ENCODE peak calls at places on chromosome 9, in six cellular contexts. T is suprapubic skin, F is tibial nerve, J is transverse colon, V is upper lobe of left lung, I is HCT116. C is an unnamed sample.

GRCh38 chr9:37729499-37729898 is 24.1 kb upstream of the TRMT10B start:
- DNase-seq in T (no peak), F (no peak), J (no peak), V (no peak), I (no peak), C (no peak)

GRCh38 chr9:38389313-38389712 is 3.2 kb upstream of the ALDH1B1 start:
- DNase-seq in T (no peak), F (no peak), J (no peak), V (no peak), I (no peak), C (no peak)

GRCh38 chr9:102069969-102070368 is 331.5 kb upstream of the GRIN3A start:
- DNase-seq in T (no peak), F (no peak), J (no peak), V (no peak), I (no peak), C (no peak)

GRCh38 chr9:73347123-73347522 is 195.5 kb downstream of the ANXA1 start:
- DNase-seq in T (no peak), F (no peak), J (no peak), V (no peak), I (no peak), C (no peak)

GRCh38 chr9:119961774-119962408 is 592.7 kb upstream of the BRINP1 start:
- DNase-seq in T (no peak), F (no peak), J (peak; percentile 33), V (peak; percentile 39), I (peak; percentile 27), C (peak; percentile 21)

GRCh38 chr9:17614929-17615328 is 36.1 kb downstream of the SH3GL2 start:
- DNase-seq in T (no peak), F (no peak), J (no peak), V (no peak), I (no peak), C (no peak)

GRCh38 chr9:22049411-22049810 is 40.3 kb upstream of the CDKN2B start:
- DNase-seq in T (no peak), F (no peak), J (no peak), V (no peak), I (no peak), C (no peak)

GRCh38 chr9:104961238-104961637 is 33.3 kb upstream of the ABCA1 start:
- DNase-seq in T (no peak), F (no peak), J (peak; percentile 69), V (peak; percentile 36), I (no peak), C (peak; percentile 68)

GRCh38 chr9:98047002-98047401 is 9.5 kb upstream of the NANS start:
- DNase-seq in T (no peak), F (no peak), J (no peak), V (no peak), I (no peak), C (no peak)

GRCh38 chr9:126410229-126410628 is 83.6 kb downstream of the MVB12B start:
- DNase-seq in T (no peak), F (no peak), J (no peak), V (no peak), I (no peak), C (no peak)
- TF ChIP-seq POLR2A in T (no peak), F (no peak), J (no peak), V (no peak), I (no peak), C (no peak)

DNA sequence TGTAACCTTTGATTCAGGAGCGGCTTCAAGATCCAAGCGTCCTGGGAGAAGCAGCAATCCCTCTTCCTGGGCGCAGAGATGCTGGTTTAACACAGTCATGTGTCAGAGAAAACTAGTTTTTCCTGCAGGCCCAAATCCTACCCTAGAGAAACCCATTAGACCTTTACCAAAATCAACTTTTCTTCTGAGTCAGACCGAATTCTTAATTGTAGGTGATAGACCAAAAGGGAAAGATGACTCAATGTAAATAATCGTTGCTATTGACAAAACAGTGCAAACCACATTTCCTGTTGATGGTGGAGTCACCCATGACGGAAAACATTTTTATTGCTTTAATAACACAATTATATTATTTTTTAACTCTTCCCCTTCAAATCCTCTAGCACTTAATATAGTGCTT is 40.1 kb downstream of the SLC1A1 start:
- DNase-seq in T (no peak), F (no peak), J (no peak), V (no peak), I (peak; percentile 23), C (no peak)
- TF ChIP-seq POLR2A in T (no peak), F (no peak), J (no peak), V (no peak), I (no peak), C (no peak)

GRCh38 chr9:89440951-89441654 is 56.8 kb downstream of the SEMA4D start:
- DNase-seq in T (peak; percentile 71), F (no peak), J (no peak), V (peak; percentile 82), I (no peak), C (no peak)

GRCh38 chr9:89440046-89440445 is 57.9 kb downstream of the SEMA4D start:
- DNase-seq in T (peak; percentile 67), F (no peak), J (no peak), V (no peak), I (no peak), C (no peak)

GRCh38 chr9:89439571-89439970 is 58.3 kb downstream of the SEMA4D start:
- DNase-seq in T (no peak), F (no peak), J (no peak), V (no peak), I (no peak), C (no peak)

GRCh38 chr9:89441655-89441970 is 56.3 kb downstream of the SEMA4D start:
- DNase-seq in T (no peak), F (no peak), J (no peak), V (no peak), I (no peak), C (no peak)

DNA sequence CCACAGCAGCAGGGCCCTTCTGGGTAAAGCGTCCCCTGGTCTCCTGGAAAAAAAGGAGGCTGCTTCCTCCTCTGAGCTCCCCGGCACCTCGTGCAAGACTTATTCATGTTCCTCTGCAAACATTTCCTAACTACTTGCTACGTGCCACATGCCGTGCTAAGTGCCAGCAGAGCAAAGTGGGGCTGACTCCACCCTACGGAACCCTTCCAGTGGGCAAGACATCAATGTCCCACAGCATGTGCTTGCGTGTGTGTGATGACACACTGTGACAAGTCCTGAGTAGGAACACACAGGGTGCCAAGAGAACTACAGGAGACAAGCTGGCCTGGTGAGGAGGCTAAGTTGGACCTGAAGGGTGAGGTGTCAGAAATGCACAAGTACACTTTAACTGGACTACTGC is 57.4 kb downstream of the SEMA4D start:
- DNase-seq in T (peak; percentile 87), F (peak; percentile 19), J (peak; percentile 35), V (peak; percentile 93), I (no peak), C (no peak)
- TF ChIP-seq POLR2A in T (no peak), F (no peak), J (no peak), V (no peak), I (no peak), C (no peak)

DNA sequence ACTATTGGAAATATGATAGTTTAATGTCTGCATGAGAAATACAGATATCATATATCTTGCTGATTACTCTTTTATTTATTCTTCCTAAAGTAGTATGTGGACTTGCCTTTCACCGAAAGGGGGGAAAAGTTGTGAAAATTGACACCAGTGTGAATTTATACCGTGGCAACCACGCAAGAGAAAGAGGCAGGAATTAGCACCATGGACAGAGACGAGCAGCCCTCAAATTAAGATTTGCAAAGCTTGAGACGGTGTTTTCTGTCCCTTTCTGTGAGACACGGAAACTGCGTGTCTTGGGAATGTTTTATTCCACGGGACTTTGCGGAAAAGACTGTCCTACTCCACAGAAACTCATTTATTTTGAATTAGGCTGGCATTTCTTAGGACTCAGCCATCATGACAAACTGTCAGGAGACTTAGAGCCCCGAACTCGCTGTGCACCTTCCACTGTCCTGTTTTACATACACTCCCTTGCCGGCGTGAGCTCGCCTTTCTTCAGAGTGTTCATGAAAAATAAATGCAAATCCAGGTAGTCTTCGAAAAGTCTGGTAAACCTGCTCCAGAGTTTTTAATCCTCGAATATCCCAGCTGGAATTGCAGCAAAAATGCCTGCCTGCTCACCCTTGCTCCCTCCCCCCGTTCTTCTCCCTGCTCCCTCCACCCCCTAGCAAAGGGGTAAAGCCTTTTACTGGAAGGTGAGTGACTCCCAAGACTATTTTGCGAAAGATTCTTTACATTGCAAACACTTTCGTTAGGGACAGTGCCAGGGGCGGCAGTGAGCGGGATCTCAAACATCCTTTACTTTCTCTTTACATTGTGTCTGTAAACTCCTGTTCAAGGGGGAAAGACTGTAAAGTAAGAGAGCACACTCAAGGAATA is 3.8 kb upstream of the ELAVL2 start:
- DNase-seq in T (no peak), F (no peak), J (no peak), V (no peak), I (no peak), C (no peak)
- TF ChIP-seq POLR2A in T (no peak), F (no peak), J (no peak), V (no peak), I (no peak), C (no peak)

GRCh38 chr9:35914307-35914807 is 5.1 kb downstream of the SPAAR start:
- DNase-seq in T (no peak), F (no peak), J (peak; percentile 75), V (peak; percentile 56), I (no peak), C (no peak)
- TF ChIP-seq POLR2A in T (no peak), F (no peak), J (peak; percentile 41), V (no peak), I (no peak), C (no peak)

GRCh38 chr9:88577256-88577655 is 42.3 kb downstream of the NXNL2 start:
- DNase-seq in T (no peak), F (no peak), J (no peak), V (no peak), I (no peak), C (no peak)

GRCh38 chr9:88577736-88578485 is 42.9 kb downstream of the NXNL2 start:
- DNase-seq in T (no peak), F (no peak), J (no peak), V (no peak), I (no peak), C (no peak)

GRCh38 chr9:88579363-88579715 is 44.4 kb downstream of the NXNL2 start:
- DNase-seq in T (no peak), F (no peak), J (no peak), V (no peak), I (no peak), C (no peak)

GRCh38 chr9:88580961-88581360 is 46.0 kb downstream of the NXNL2 start:
- DNase-seq in T (no peak), F (no peak), J (no peak), V (no peak), I (no peak), C (no peak)

GRCh38 chr9:88578486-88579362 is 43.7 kb downstream of the NXNL2 start:
- DNase-seq in T (peak; percentile 85), F (peak; percentile 80), J (peak; percentile 85), V (peak; percentile 89), I (peak; percentile 53), C (peak; percentile 94)
- TF ChIP-seq POLR2A in T (no peak), F (no peak), J (no peak), V (no peak), I (no peak), C (no peak)

GRCh38 chr9:136664000-136664798 is 1.5 kb downstream of the EGFL7 start:
- DNase-seq in T (no peak), F (no peak), J (no peak), V (no peak), I (no peak), C (no peak)
- TF ChIP-seq POLR2A in T (no peak), F (no peak), J (no peak), V (no peak), I (no peak), C (no peak)